ENCODE peak calls at places on chromosomes 1 and 21, in ten cellular contexts. P is NAMALWA, V is activated T-cell treated with anti-CD3 and anti-CD28 coated beads for 1 hour, H is NCI-H748 treated with DMSO at 0.1 percent for 48 hours, E is Daoy, R is C1 segment of cervical spinal cord, U is cardiac fibroblast, A is GM10248, B is kidney glomerular epithelial cell, K is cardiac muscle cell. X is an unnamed sample.

GRCh38 chr1:94270801-94271203 is 33.4 kb upstream of the ARHGAP29 start:
- DNase-seq in U (peak; percentile 58), E (peak; percentile 95), H (no peak), V (no peak), R (no peak), K (no peak), A (no peak), P (no peak), B (peak; percentile 79), X (no peak)

GRCh38 chr1:44168520-44169098 is 27.2 kb upstream of the KLF18 start:
- DNase-seq in U (no peak), H (no peak), K (no peak), B (no peak), E (no peak), V (no peak), A (no peak), P (no peak), R (no peak), X (no peak)

GRCh38 chr1:244919320-244920282 is 55.3 kb upstream of the HNRNPU start:
- DNase-seq in U (no peak), H (no peak), R (no peak), V (no peak), A (peak; percentile 32), K (no peak), P (peak; percentile 56), B (no peak), E (no peak), X (no peak)

GRCh38 chr1:199202331-199202730 is 563.5 kb downstream of the PTPRC start:
- DNase-seq in P (peak; percentile 30), K (no peak), V (no peak), A (no peak), B (no peak), E (no peak), H (no peak), U (no peak), R (no peak), X (no peak)

GRCh38 chr1:44842763-44843655 is at the start of gene PTCH2:
- DNase-seq in P (no peak), K (peak; percentile 96), B (no peak), U (peak; percentile 81), R (no peak), H (peak; percentile 30), V (no peak), A (peak; percentile 62), E (peak; percentile 80), X (peak; percentile 59)

GRCh38 chr1:178530037-178530402 is 17.1 kb downstream of the TEX35 start:
- DNase-seq in V (no peak), K (no peak), A (no peak), U (peak; percentile 48), P (no peak), H (no peak), R (no peak), E (peak; percentile 93), B (peak; percentile 81), X (no peak)

GRCh38 chr1:52045236-52045635 is 9.8 kb downstream of the TXNDC12 start:
- DNase-seq in A (no peak), V (no peak), P (no peak), U (no peak), R (no peak), H (no peak), K (no peak), E (no peak), B (no peak), X (no peak)

GRCh38 chr21:36713746-36714145 is 14.8 kb downstream of the SIM2 start:
- DNase-seq in E (no peak), P (no peak), U (no peak), K (no peak), R (no peak), V (no peak), B (no peak), H (no peak), A (no peak), X (no peak)

GRCh38 chr1:204426035-204426436 is 14.4 kb upstream of the PPP1R15B start:
- DNase-seq in B (peak; percentile 67), E (peak; percentile 84), P (no peak), U (peak; percentile 41), H (no peak), K (no peak), R (no peak), A (no peak), V (no peak), X (no peak)

GRCh38 chr1:42915456-42915855 is 43.2 kb downstream of the SLC2A1 start:
- DNase-seq in H (no peak), P (no peak), U (no peak), E (no peak), R (no peak), B (no peak), A (no peak), V (no peak), K (no peak), X (no peak)

GRCh38 chr1:2585318-2586092 is 1.1 kb upstream of the PRXL2B start:
- DNase-seq in V (peak; percentile 53), P (peak; percentile 93), R (peak; percentile 16), E (peak; percentile 69), U (peak; percentile 57), H (no peak), K (peak; percentile 63), B (peak; percentile 22), A (peak; percentile 72), X (peak; percentile 68)

GRCh38 chr1:233459968-233460367 is 132.4 kb downstream of the MAP3K21 start:
- DNase-seq in B (no peak), V (no peak), E (peak; percentile 47), U (no peak), R (no peak), A (no peak), P (no peak), K (peak; percentile 48), H (no peak), X (no peak)

GRCh38 chr1:42439940-42440339 is 15.9 kb downstream of the ZMYND12 start:
- DNase-seq in V (no peak), R (no peak), B (peak; percentile 73), P (no peak), K (no peak), H (no peak), E (peak; percentile 47), A (no peak), U (peak; percentile 41), X (no peak)

GRCh38 chr1:55252942-55253589 is 37.9 kb upstream of the USP24 start:
- DNase-seq in E (no peak), A (no peak), B (no peak), P (no peak), K (no peak), R (no peak), U (no peak), V (no peak), H (no peak), X (no peak)

GRCh38 chr1:84363019-84363418 is 35.3 kb upstream of the DNASE2B start:
- DNase-seq in A (no peak), R (no peak), K (no peak), B (no peak), V (no peak), E (no peak), P (no peak), H (no peak), U (no peak), X (no peak)

GRCh38 chr1:9150582-9151290 is 21.8 kb upstream of the GPR157 start:
- DNase-seq in R (no peak), H (no peak), B (no peak), E (no peak), P (no peak), A (no peak), V (no peak), U (peak; percentile 72), K (no peak), X (no peak)

GRCh38 chr1:174969977-174970376 is 29.8 kb upstream of the CACYBP start:
- DNase-seq in V (no peak), P (no peak), B (no peak), K (no peak), U (no peak), R (no peak), A (no peak), E (peak; percentile 14), H (no peak), X (no peak)

GRCh38 chr1:114505148-114505561 is 5.8 kb downstream of the TRIM33 start:
- DNase-seq in P (no peak), K (no peak), R (no peak), V (no peak), E (no peak), B (no peak), U (no peak), A (no peak), H (no peak), X (no peak)

GRCh38 chr21:41164981-41165650 is 2.8 kb upstream of the BACE2 start:
- DNase-seq in U (peak; percentile 11), H (no peak), V (no peak), B (peak; percentile 18), P (no peak), E (peak; percentile 82), A (no peak), R (no peak), K (no peak), X (no peak)

GRCh38 chr1:233721003-233721595 is 107.2 kb downstream of the KCNK1 start:
- DNase-seq in K (no peak), A (no peak), B (no peak), U (no peak), E (no peak), V (no peak), H (no peak), R (no peak), P (no peak), X (no peak)

GRCh38 chr1:42282024-42282579 is 52.9 kb downstream of the FOXJ3 start:
- DNase-seq in A (no peak), P (no peak), H (no peak), E (no peak), K (no peak), B (no peak), U (peak; percentile 73), R (no peak), V (no peak), X (no peak)

GRCh38 chr1:78839704-78840277 is 166.7 kb downstream of the ADGRL4 start:
- DNase-seq in U (peak; percentile 66), A (peak; percentile 28), H (peak; percentile 44), B (peak; percentile 56), P (peak; percentile 65), R (no peak), E (peak; percentile 47), K (peak; percentile 66), V (no peak), X (peak; percentile 45)

GRCh38 chr1:119865607-119866006 is 30.7 kb downstream of the ADAM30 start:
- DNase-seq in U (peak; percentile 37), E (no peak), R (no peak), H (no peak), P (no peak), A (no peak), B (no peak), V (no peak), K (no peak), X (no peak)

GRCh38 chr1:208803371-208803811 is 559.2 kb upstream of the PLXNA2 start:
- DNase-seq in P (no peak), R (no peak), U (no peak), V (no peak), K (peak; percentile 63), B (no peak), H (peak; percentile 51), A (no peak), E (peak; percentile 4), X (peak; percentile 2)

GRCh38 chr1:7584643-7585042 is 186.5 kb upstream of the VAMP3 start:
- DNase-seq in K (no peak), B (no peak), A (no peak), R (no peak), E (no peak), V (no peak), H (no peak), P (no peak), U (no peak), X (no peak)

GRCh38 chr21:39073717-39074116 is 109.5 kb downstream of the PSMG1 start:
- DNase-seq in V (no peak), H (no peak), A (no peak), R (no peak), B (no peak), E (no peak), K (no peak), U (no peak), P (no peak), X (peak; percentile 61)

GRCh38 chr1:192654607-192655389 is 18.9 kb downstream of the RGS13 start:
- DNase-seq in V (no peak), A (no peak), K (no peak), E (peak; percentile 70), H (no peak), B (no peak), P (no peak), R (no peak), U (peak; percentile 42), X (no peak)

GRCh38 chr1:226657788-226658537 is 81.1 kb downstream of the ITPKB start:
- DNase-seq in R (no peak), H (no peak), V (no peak), A (no peak), E (no peak), B (no peak), P (no peak), U (no peak), K (no peak), X (peak; percentile 90)